ENCODE peak calls at places on chromosomes 16 and 17, in four cellular contexts. X, F, H and Y are unnamed samples.

GRCh38 chr17:9355841-9356240 is 219.8 kb downstream of the STX8 start:
- DNase-seq in X (no peak), F (no peak), H (no peak), Y (no peak)

GRCh38 chr17:7056386-7056785 is 12.5 kb upstream of the SLC16A11 start:
- DNase-seq in X (no peak), F (no peak), H (no peak), Y (no peak)

GRCh38 chr16:57532251-57532625 is 4.1 kb downstream of the CCDC102A start:
- DNase-seq in X (no peak), F (no peak), H (no peak), Y (no peak)

GRCh38 chr17:6473128-6473767 is 29.0 kb downstream of the PIMREG start:
- DNase-seq in X (peak; percentile 57), F (peak; percentile 91), H (peak; percentile 81), Y (peak; percentile 66)

GRCh38 chr17:3558603-3559269 is 1.1 kb upstream of the TRPV3 start:
- DNase-seq in X (no peak), F (no peak), H (no peak), Y (no peak)

GRCh38 chr17:4854181-4854681 is 21.1 kb downstream of the MINK1 start:
- DNase-seq in X (no peak), F (no peak), H (no peak), Y (no peak)

GRCh38 chr16:58462997-58463891 is 36.7 kb upstream of the NDRG4 start:
- DNase-seq in X (no peak), F (no peak), H (peak; percentile 65), Y (no peak)

GRCh38 chr17:77690271-77691161 is 268.0 kb upstream of the TNRC6C start:
- DNase-seq in X (peak; percentile 13), F (no peak), H (no peak), Y (peak; percentile 40)

GRCh38 chr16:67936124-67936875 is at the start of gene PSMB10:
- DNase-seq in X (peak; percentile 31), F (peak; percentile 82), H (peak; percentile 55), Y (peak; percentile 74)
- H3K4me3 ChIP-seq in X (peak within 1 kb of the TSS; percentile 100), F (peak within 1 kb of the TSS; percentile 92), H (peak within 1 kb of the TSS; percentile 73), Y (peak within 1 kb of the TSS; percentile 75)

DNA sequence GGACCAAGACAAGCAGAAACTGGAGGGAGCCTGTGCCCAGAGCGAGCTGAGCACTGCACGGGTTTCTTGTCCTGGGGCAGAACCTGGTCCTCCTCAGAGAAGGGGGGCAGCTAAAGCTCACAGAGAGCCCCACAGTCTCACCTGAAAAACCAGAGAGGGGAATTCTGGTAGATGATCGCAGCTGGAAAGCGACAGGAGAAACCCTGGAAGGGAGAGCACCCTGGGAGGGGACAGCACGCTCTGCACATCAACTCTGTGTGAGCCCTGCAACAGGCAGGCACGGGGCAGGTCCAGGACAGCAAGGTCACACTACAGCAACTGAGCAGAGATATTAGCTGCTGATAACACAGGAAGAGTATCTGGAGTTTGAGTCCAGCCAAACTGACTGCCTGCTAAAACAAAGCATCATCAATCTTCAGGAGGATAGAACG is 18.2 kb downstream of the ZCCHC14 start:
- DNase-seq in X (no peak), F (no peak), H (no peak), Y (no peak)
- H3K4me1 ChIP-seq in X (peaks cover 8% of the 10 kb centered on the region), F (peaks cover 6% of the 10 kb centered on the region), H (peaks cover 5% of the 10 kb centered on the region), Y (peaks cover 4% of the 10 kb centered on the region)

GRCh38 chr16:12557808-12558207 is 245.9 kb downstream of the CPPED1 start:
- DNase-seq in X (no peak), F (no peak), H (no peak), Y (no peak)
- H3K27ac ChIP-seq in X (no peak overlapping the region), F (no peak overlapping the region), H (no peak overlapping the region), Y (no peak overlapping the region)

DNA sequence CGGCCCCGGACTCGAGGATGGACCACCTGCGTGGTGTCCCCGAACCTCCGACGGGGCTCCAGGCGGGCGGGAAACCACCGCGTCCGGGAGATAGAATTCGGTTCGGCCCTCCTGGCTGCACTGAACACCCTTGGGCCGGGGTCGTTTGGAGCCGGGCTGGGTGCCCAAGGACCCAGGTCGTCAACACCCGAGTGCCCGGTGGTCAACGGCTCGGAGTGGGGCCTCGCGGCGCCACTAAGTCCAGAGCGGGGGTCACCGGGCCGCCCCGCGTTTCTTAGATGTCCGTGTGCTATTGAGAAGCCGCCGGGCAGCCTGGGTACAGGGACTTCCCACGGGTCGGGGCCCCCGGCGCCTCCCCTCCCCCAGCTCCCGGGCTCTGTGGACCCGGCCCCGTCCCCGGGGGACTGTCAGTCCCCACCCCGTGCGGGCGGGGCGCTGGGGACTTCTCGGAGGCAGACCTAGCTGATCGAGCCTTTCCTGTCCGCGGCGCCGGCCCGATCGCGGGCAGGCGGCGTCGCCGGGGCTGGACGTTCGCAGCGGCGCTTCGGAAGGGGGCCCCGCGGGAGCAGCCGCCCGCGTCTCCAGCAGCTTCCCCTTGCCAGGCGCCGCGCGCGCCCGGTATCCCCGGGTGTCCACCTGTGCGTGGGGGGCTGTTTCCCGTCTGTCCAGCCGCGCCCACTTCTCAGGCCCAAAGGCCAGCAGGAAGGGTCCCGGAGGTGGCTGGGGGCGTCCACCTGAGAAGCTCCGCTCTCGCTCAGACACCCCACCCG is 655 bp upstream of the NPTX1 start:
- DNase-seq in X (no peak), F (peak; percentile 78), H (no peak), Y (no peak)
- H3K4me3 ChIP-seq in X (peak overlapping the region; percentile 37), F (peak overlapping the region; percentile 21), H (peak overlapping the region; percentile 14), Y (peak overlapping the region; percentile 8)

DNA sequence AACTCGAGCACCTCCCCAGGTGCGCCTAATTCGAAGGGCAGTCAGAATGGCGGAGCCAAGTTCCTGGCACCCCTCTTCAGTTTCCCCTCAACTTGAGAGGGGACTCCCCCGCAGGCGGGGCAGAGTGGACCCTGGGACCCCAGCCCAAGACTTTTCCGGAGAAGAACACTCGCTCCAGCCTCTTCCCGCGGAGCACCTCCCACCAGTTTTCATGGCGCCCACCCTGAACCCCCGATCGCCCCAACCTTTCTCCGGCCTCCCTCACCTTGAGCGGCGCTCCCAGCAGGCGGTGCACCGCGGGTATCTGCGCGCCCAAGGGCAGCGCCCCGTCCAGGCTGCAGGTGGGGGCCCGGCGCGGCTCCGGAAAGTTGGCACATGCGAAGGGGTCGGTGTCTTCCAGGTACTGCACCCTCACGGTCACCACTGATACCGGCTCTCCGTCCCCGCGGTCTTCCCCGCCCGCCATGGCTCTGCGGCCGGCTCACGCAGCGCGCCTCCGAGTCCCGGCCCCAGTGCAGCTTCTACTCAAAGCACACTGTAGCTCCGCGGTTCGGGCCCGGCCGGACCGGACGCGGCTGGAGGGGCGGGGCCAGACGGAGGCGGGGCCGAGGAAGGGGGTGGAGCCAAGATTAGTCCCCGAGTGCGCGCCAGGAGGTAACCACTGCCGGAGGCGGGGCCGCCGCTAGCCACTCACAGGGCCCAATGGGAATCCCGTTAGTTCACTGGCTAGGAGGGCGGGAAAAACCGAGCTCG is at the start of gene FHOD1:
- DNase-seq in X (peak; percentile 98), F (peak; percentile 99), H (peak; percentile 97), Y (peak; percentile 89)
- H3K4me1 ChIP-seq in X (peaks cover 47% of the 10 kb centered on the region), F (no peaks in the 10 kb centered on the region), H (peaks cover 5% of the 10 kb centered on the region), Y (peaks cover 66% of the 10 kb centered on the region)

GRCh38 chr17:17024778-17025300 is 17.4 kb upstream of the MPRIP start:
- DNase-seq in X (no peak), F (no peak), H (peak; percentile 49), Y (no peak)

GRCh38 chr17:17021194-17021863 is 20.9 kb upstream of the MPRIP start:
- DNase-seq in X (no peak), F (peak; percentile 86), H (peak; percentile 57), Y (peak; percentile 93)

GRCh38 chr17:17019891-17020456 is 22.3 kb upstream of the MPRIP start:
- DNase-seq in X (no peak), F (no peak), H (no peak), Y (no peak)

GRCh38 chr17:17020821-17021193 is 21.4 kb upstream of the MPRIP start:
- DNase-seq in X (no peak), F (no peak), H (no peak), Y (no peak)

GRCh38 chr17:17022011-17022800 is 20.1 kb upstream of the MPRIP start:
- DNase-seq in X (no peak), F (no peak), H (no peak), Y (no peak)
- H3K27ac ChIP-seq in X (no peak overlapping the region), F (peak overlapping the region; percentile 78), H (no peak overlapping the region), Y (peak overlapping the region; percentile 98)